ENCODE peak calls at places on chromosomes 1 and 21, in ten cellular contexts. One of them, this sample, is unnamed.

GRCh38 chr21:41769933-41770332 is 3.1 kb upstream of the RIPK4 start:
- DNase-seq in ovary: no peak
- DNase-seq in sigmoid colon: no peak
- DNase-seq in astrocyte: no peak
- DNase-seq in neural progenitor cell: no peak
- DNase-seq in endothelial cell: no peak
- DNase-seq in pancreas: no peak
- DNase-seq in astrocyte of the spinal cord: no peak
- DNase-seq in breast epithelium: no peak
- DNase-seq in heart left ventricle: no peak
- DNase-seq in this sample: no peak

GRCh38 chr1:184030433-184031126 is 6.9 kb downstream of the COLGALT2 start:
- DNase-seq in astrocyte: no peak
- DNase-seq in ovary: no peak
- DNase-seq in neural progenitor cell: no peak
- DNase-seq in endothelial cell: no peak
- DNase-seq in astrocyte of the spinal cord: no peak
- DNase-seq in pancreas: no peak
- DNase-seq in breast epithelium: no peak
- DNase-seq in sigmoid colon: no peak
- DNase-seq in heart left ventricle: no peak
- DNase-seq in this sample: no peak

GRCh38 chr1:66351474-66351873 is 182.5 kb upstream of the SGIP1 start:
- DNase-seq in heart left ventricle: no peak
- DNase-seq in pancreas: no peak
- DNase-seq in sigmoid colon: no peak
- DNase-seq in astrocyte: no peak
- DNase-seq in neural progenitor cell: no peak
- DNase-seq in astrocyte of the spinal cord: no peak
- DNase-seq in breast epithelium: no peak
- DNase-seq in ovary: no peak
- DNase-seq in endothelial cell: no peak
- DNase-seq in this sample: no peak

GRCh38 chr1:84365225-84366221 is 32.8 kb upstream of the DNASE2B start:
- DNase-seq in pancreas: no peak
- DNase-seq in sigmoid colon: no peak
- DNase-seq in astrocyte of the spinal cord: peak
- DNase-seq in heart left ventricle: no peak
- DNase-seq in neural progenitor cell: no peak
- DNase-seq in astrocyte: peak
- DNase-seq in ovary: no peak
- DNase-seq in breast epithelium: no peak
- DNase-seq in endothelial cell: no peak
- DNase-seq in this sample: no peak

GRCh38 chr1:6822530-6823359 is 37.5 kb downstream of the CAMTA1 start:
- DNase-seq in sigmoid colon: no peak
- DNase-seq in pancreas: no peak
- DNase-seq in ovary: no peak
- DNase-seq in heart left ventricle: no peak
- DNase-seq in neural progenitor cell: no peak
- DNase-seq in astrocyte: no peak
- DNase-seq in astrocyte of the spinal cord: no peak
- DNase-seq in breast epithelium: no peak
- DNase-seq in endothelial cell: no peak
- DNase-seq in this sample: no peak

GRCh38 chr1:186188004-186188539 is 187.0 kb downstream of the TPR start:
- DNase-seq in heart left ventricle: no peak
- DNase-seq in endothelial cell: no peak
- DNase-seq in breast epithelium: no peak
- DNase-seq in pancreas: no peak
- DNase-seq in sigmoid colon: no peak
- DNase-seq in astrocyte: peak
- DNase-seq in astrocyte of the spinal cord: peak
- DNase-seq in ovary: no peak
- DNase-seq in neural progenitor cell: no peak
- DNase-seq in this sample: no peak

GRCh38 chr1:92411511-92411910 is 75.2 kb downstream of the GFI1 start:
- DNase-seq in breast epithelium: no peak
- DNase-seq in sigmoid colon: no peak
- DNase-seq in astrocyte: peak
- DNase-seq in endothelial cell: no peak
- DNase-seq in pancreas: no peak
- DNase-seq in astrocyte of the spinal cord: peak
- DNase-seq in heart left ventricle: no peak
- DNase-seq in ovary: no peak
- DNase-seq in neural progenitor cell: no peak
- DNase-seq in this sample: no peak

GRCh38 chr1:113057006-113057405 is 16.0 kb upstream of the LRIG2 start:
- DNase-seq in sigmoid colon: no peak
- DNase-seq in astrocyte of the spinal cord: no peak
- DNase-seq in pancreas: no peak
- DNase-seq in astrocyte: no peak
- DNase-seq in ovary: no peak
- DNase-seq in endothelial cell: peak
- DNase-seq in heart left ventricle: no peak
- DNase-seq in neural progenitor cell: peak
- DNase-seq in breast epithelium: no peak
- DNase-seq in this sample: no peak

GRCh38 chr1:30526652-30527345 is 196.6 kb downstream of the MATN1 start:
- DNase-seq in heart left ventricle: no peak
- DNase-seq in pancreas: no peak
- DNase-seq in neural progenitor cell: no peak
- DNase-seq in breast epithelium: no peak
- DNase-seq in ovary: no peak
- DNase-seq in astrocyte of the spinal cord: no peak
- DNase-seq in endothelial cell: no peak
- DNase-seq in astrocyte: no peak
- DNase-seq in sigmoid colon: no peak
- DNase-seq in this sample: no peak

GRCh38 chr21:29656504-29657227 is 283.1 kb downstream of the GRIK1 start:
- DNase-seq in breast epithelium: no peak
- DNase-seq in pancreas: no peak
- DNase-seq in sigmoid colon: no peak
- DNase-seq in astrocyte: peak
- DNase-seq in endothelial cell: no peak
- DNase-seq in heart left ventricle: no peak
- DNase-seq in astrocyte of the spinal cord: peak
- DNase-seq in neural progenitor cell: no peak
- DNase-seq in ovary: no peak
- DNase-seq in this sample: no peak

GRCh38 chr21:35980821-35981220 is 79.5 kb downstream of the SETD4 start:
- DNase-seq in pancreas: no peak
- DNase-seq in astrocyte: no peak
- DNase-seq in ovary: no peak
- DNase-seq in neural progenitor cell: no peak
- DNase-seq in endothelial cell: no peak
- DNase-seq in heart left ventricle: no peak
- DNase-seq in sigmoid colon: no peak
- DNase-seq in astrocyte of the spinal cord: no peak
- DNase-seq in breast epithelium: no peak
- DNase-seq in this sample: no peak

GRCh38 chr1:206471993-206472392 is 1.7 kb downstream of the IKBKE start:
- DNase-seq in ovary: no peak
- DNase-seq in pancreas: no peak
- DNase-seq in endothelial cell: no peak
- DNase-seq in astrocyte of the spinal cord: no peak
- DNase-seq in heart left ventricle: no peak
- DNase-seq in astrocyte: no peak
- DNase-seq in sigmoid colon: no peak
- DNase-seq in breast epithelium: no peak
- DNase-seq in neural progenitor cell: no peak
- DNase-seq in this sample: no peak

GRCh38 chr21:15289896-15290841 is 225.4 kb upstream of the NRIP1 start:
- DNase-seq in neural progenitor cell: peak
- DNase-seq in endothelial cell: peak
- DNase-seq in sigmoid colon: peak
- DNase-seq in astrocyte of the spinal cord: no peak
- DNase-seq in heart left ventricle: no peak
- DNase-seq in ovary: peak
- DNase-seq in pancreas: peak
- DNase-seq in breast epithelium: no peak
- DNase-seq in astrocyte: no peak
- DNase-seq in this sample: no peak

GRCh38 chr21:29164330-29164942 is 34.0 kb downstream of the MAP3K7CL start:
- DNase-seq in sigmoid colon: no peak
- DNase-seq in neural progenitor cell: peak
- DNase-seq in endothelial cell: no peak
- DNase-seq in breast epithelium: no peak
- DNase-seq in astrocyte of the spinal cord: peak
- DNase-seq in pancreas: no peak
- DNase-seq in ovary: no peak
- DNase-seq in heart left ventricle: no peak
- DNase-seq in astrocyte: peak
- DNase-seq in this sample: no peak

GRCh38 chr1:55338448-55338820 is 123.3 kb upstream of the USP24 start:
- DNase-seq in heart left ventricle: no peak
- DNase-seq in breast epithelium: no peak
- DNase-seq in neural progenitor cell: no peak
- DNase-seq in astrocyte of the spinal cord: no peak
- DNase-seq in ovary: no peak
- DNase-seq in astrocyte: no peak
- DNase-seq in endothelial cell: no peak
- DNase-seq in pancreas: no peak
- DNase-seq in sigmoid colon: no peak
- DNase-seq in this sample: no peak

GRCh38 chr1:14522331-14523241 is 75.9 kb upstream of the KAZN start:
- DNase-seq in endothelial cell: no peak
- DNase-seq in astrocyte: peak
- DNase-seq in sigmoid colon: peak
- DNase-seq in pancreas: no peak
- DNase-seq in heart left ventricle: no peak
- DNase-seq in astrocyte of the spinal cord: peak
- DNase-seq in breast epithelium: no peak
- DNase-seq in ovary: peak
- DNase-seq in neural progenitor cell: peak
- DNase-seq in this sample: peak

GRCh38 chr1:19799233-19799876 is 361 bp downstream of the TMCO4 start:
- DNase-seq in astrocyte of the spinal cord: peak
- DNase-seq in astrocyte: peak
- DNase-seq in heart left ventricle: peak
- DNase-seq in endothelial cell: peak
- DNase-seq in sigmoid colon: peak
- DNase-seq in ovary: peak
- DNase-seq in neural progenitor cell: peak
- DNase-seq in breast epithelium: peak
- DNase-seq in pancreas: peak
- DNase-seq in this sample: no peak

GRCh38 chr1:26799479-26800133 is 11.9 kb downstream of the PIGV start:
- DNase-seq in breast epithelium: peak
- DNase-seq in astrocyte: peak
- DNase-seq in heart left ventricle: peak
- DNase-seq in sigmoid colon: peak
- DNase-seq in endothelial cell: no peak
- DNase-seq in pancreas: no peak
- DNase-seq in astrocyte of the spinal cord: peak
- DNase-seq in ovary: peak
- DNase-seq in neural progenitor cell: no peak
- DNase-seq in this sample: no peak

GRCh38 chr1:1894354-1895049 is 3.6 kb upstream of the GNB1 start:
- DNase-seq in pancreas: peak
- DNase-seq in sigmoid colon: peak
- DNase-seq in neural progenitor cell: peak
- DNase-seq in endothelial cell: no peak
- DNase-seq in breast epithelium: no peak
- DNase-seq in heart left ventricle: peak
- DNase-seq in astrocyte: no peak
- DNase-seq in ovary: peak
- DNase-seq in astrocyte of the spinal cord: no peak
- DNase-seq in this sample: no peak

GRCh38 chr1:8764301-8764937 is 53.0 kb downstream of the RERE start:
- DNase-seq in neural progenitor cell: no peak
- DNase-seq in endothelial cell: no peak
- DNase-seq in pancreas: no peak
- DNase-seq in ovary: no peak
- DNase-seq in heart left ventricle: no peak
- DNase-seq in astrocyte: no peak
- DNase-seq in astrocyte of the spinal cord: no peak
- DNase-seq in breast epithelium: no peak
- DNase-seq in sigmoid colon: no peak
- DNase-seq in this sample: no peak
- TF ChIP-seq CTCF in neural progenitor cell: no peak
- TF ChIP-seq CTCF in endothelial cell: no peak
- TF ChIP-seq CTCF in pancreas: no peak
- TF ChIP-seq CTCF in ovary: no peak
- TF ChIP-seq CTCF in heart left ventricle: no peak
- TF ChIP-seq CTCF in astrocyte: no peak
- TF ChIP-seq CTCF in astrocyte of the spinal cord: no peak
- TF ChIP-seq CTCF in breast epithelium: no peak
- TF ChIP-seq CTCF in sigmoid colon: no peak
- TF ChIP-seq CTCF in this sample: no peak

GRCh38 chr1:39173119-39173994 is 31.1 kb upstream of the MACF1 start:
- DNase-seq in astrocyte of the spinal cord: no peak
- DNase-seq in endothelial cell: no peak
- DNase-seq in breast epithelium: no peak
- DNase-seq in sigmoid colon: no peak
- DNase-seq in neural progenitor cell: peak
- DNase-seq in pancreas: no peak
- DNase-seq in ovary: no peak
- DNase-seq in heart left ventricle: no peak
- DNase-seq in astrocyte: peak
- DNase-seq in this sample: no peak
- TF ChIP-seq CTCF in astrocyte of the spinal cord: peak
- TF ChIP-seq CTCF in endothelial cell: no peak
- TF ChIP-seq CTCF in breast epithelium: no peak
- TF ChIP-seq CTCF in sigmoid colon: no peak
- TF ChIP-seq CTCF in neural progenitor cell: no peak
- TF ChIP-seq CTCF in pancreas: no peak
- TF ChIP-seq CTCF in ovary: no peak
- TF ChIP-seq CTCF in heart left ventricle: no peak
- TF ChIP-seq CTCF in astrocyte: no peak
- TF ChIP-seq CTCF in this sample: no peak

GRCh38 chr1:39609618-39610331 is 29.7 kb downstream of the HEYL start:
- DNase-seq in ovary: peak
- DNase-seq in astrocyte: no peak
- DNase-seq in breast epithelium: no peak
- DNase-seq in astrocyte of the spinal cord: peak
- DNase-seq in sigmoid colon: peak
- DNase-seq in heart left ventricle: peak
- DNase-seq in neural progenitor cell: peak
- DNase-seq in endothelial cell: peak
- DNase-seq in pancreas: peak
- DNase-seq in this sample: peak
- TF ChIP-seq CTCF in ovary: no peak
- TF ChIP-seq CTCF in astrocyte: peak
- TF ChIP-seq CTCF in breast epithelium: no peak
- TF ChIP-seq CTCF in astrocyte of the spinal cord: peak
- TF ChIP-seq CTCF in sigmoid colon: peak
- TF ChIP-seq CTCF in heart left ventricle: peak
- TF ChIP-seq CTCF in neural progenitor cell: peak
- TF ChIP-seq CTCF in endothelial cell: peak
- TF ChIP-seq CTCF in pancreas: peak
- TF ChIP-seq CTCF in this sample: peak

DNA sequence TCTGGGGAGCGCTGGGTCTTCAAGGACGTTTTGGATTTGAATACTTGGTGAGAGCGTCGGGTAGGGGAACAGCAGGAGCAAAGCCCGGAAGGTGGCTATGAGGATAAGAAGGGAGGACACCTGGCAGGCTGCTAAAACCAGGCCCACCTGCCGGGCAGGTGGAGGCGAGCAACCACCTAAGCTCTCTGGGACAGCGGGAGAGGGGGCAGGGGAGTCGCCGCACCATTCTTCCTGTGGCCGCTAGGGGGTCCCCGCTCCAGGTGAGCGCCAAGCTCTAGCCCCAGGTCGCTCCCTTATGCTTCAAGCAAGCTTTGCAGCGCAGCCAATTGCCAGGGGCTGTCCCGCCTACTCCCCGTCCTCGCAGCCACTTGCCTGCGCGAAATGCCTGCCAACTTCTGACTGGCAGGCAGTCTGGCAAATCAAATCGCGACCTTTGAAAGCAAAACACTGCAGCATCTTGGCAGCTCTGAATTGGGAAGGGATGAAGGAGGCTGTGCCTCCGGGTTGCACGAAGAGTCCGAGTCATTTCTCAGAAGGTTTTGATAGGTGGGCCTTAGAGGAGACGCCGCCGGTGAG is at the start of gene NIPAL3:
- DNase-seq in breast epithelium: peak
- DNase-seq in astrocyte of the spinal cord: peak
- DNase-seq in heart left ventricle: peak
- DNase-seq in astrocyte: peak
- DNase-seq in pancreas: peak
- DNase-seq in endothelial cell: peak
- DNase-seq in neural progenitor cell: peak
- DNase-seq in ovary: peak
- DNase-seq in sigmoid colon: peak
- DNase-seq in this sample: peak
- TF ChIP-seq CTCF in breast epithelium: peak
- TF ChIP-seq CTCF in astrocyte of the spinal cord: peak
- TF ChIP-seq CTCF in heart left ventricle: peak
- TF ChIP-seq CTCF in astrocyte: peak
- TF ChIP-seq CTCF in pancreas: peak
- TF ChIP-seq CTCF in endothelial cell: peak
- TF ChIP-seq CTCF in neural progenitor cell: peak
- TF ChIP-seq CTCF in ovary: peak
- TF ChIP-seq CTCF in sigmoid colon: peak
- TF ChIP-seq CTCF in this sample: peak

This sample was measured in right atrium auricular region.